ENCODE peak calls at places on chromosomes 13 and 19, in four cellular contexts. B is Calu3, M is iris pigment epithelial cell, C is EL. P is an unnamed sample.

GRCh38 chr13:33740134-33740538 is 77.8 kb upstream of the RFC3 start:
- DNase-seq in B (no peak), M (peak), C (peak), P (peak)

GRCh38 chr19:6133231-6133630 is 2.2 kb upstream of the ACSBG2 start:
- DNase-seq in B (no peak), M (no peak), C (no peak), P (no peak)

GRCh38 chr13:113835461-113836274 is 28.2 kb downstream of the GAS6 start:
- DNase-seq in B (no peak), M (peak), C (peak), P (peak)

GRCh38 chr13:81473366-81473899 is 1132.5 kb upstream of the SPRY2 start:
- DNase-seq in B (no peak), M (no peak), C (no peak), P (no peak)

GRCh38 chr19:16330368-16330801 is 5.8 kb downstream of the KLF2 start:
- DNase-seq in B (peak), M (peak), C (peak), P (peak)

GRCh38 chr13:45216193-45216592 is 15.3 kb upstream of the KCTD4 start:
- DNase-seq in B (no peak), M (no peak), C (no peak), P (no peak)

GRCh38 chr19:737591-738093 is 13.3 kb upstream of the MISP start:
- DNase-seq in B (peak), M (peak), C (peak), P (no peak)

GRCh38 chr19:38841787-38842438 is 7.9 kb downstream of the HNRNPL start:
- DNase-seq in B (no peak), M (no peak), C (no peak), P (no peak)

GRCh38 chr13:49869514-49869913 is 66.6 kb downstream of the SPRYD7 start:
- DNase-seq in B (no peak), M (peak), C (peak), P (peak)

GRCh38 chr19:40592170-40592569 is 9.0 kb upstream of the LTBP4 start:
- DNase-seq in B (peak), M (peak), C (peak), P (peak)

GRCh38 chr13:33832872-33833271 is 14.9 kb downstream of the RFC3 start:
- DNase-seq in B (no peak), M (no peak), C (no peak), P (no peak)

GRCh38 chr13:111789011-111789410 is 277.9 kb upstream of the SOX1 start:
- DNase-seq in B (no peak), M (no peak), C (no peak), P (no peak)

GRCh38 chr13:110538632-110539031 is 22.9 kb downstream of the RAB20 start:
- DNase-seq in B (no peak), M (no peak), C (no peak), P (no peak)

GRCh38 chr19:35937345-35938281 is 1.4 kb downstream of the LRFN3 start:
- DNase-seq in B (no peak), M (no peak), C (no peak), P (no peak)

GRCh38 chr13:33918199-33918932 is 100.4 kb downstream of the RFC3 start:
- DNase-seq in B (no peak), M (peak), C (peak), P (peak)

GRCh38 chr19:20151617-20152145 is 15.3 kb upstream of the ZNF486 start:
- DNase-seq in B (no peak), M (no peak), C (no peak), P (no peak)

GRCh38 chr13:26482451-26483197 is 74.9 kb upstream of the WASF3 start:
- DNase-seq in B (peak), M (peak), C (peak), P (peak)

GRCh38 chr13:37735293-37735692 is 134.3 kb downstream of the TRPC4 start:
- DNase-seq in B (no peak), M (no peak), C (no peak), P (no peak)

GRCh38 chr13:73945371-73945770 is 188.8 kb downstream of the KLF12 start:
- DNase-seq in B (no peak), M (no peak), C (no peak), P (no peak)

GRCh38 chr13:34224877-34225276 is 406.9 kb downstream of the RFC3 start:
- DNase-seq in B (no peak), M (no peak), C (no peak), P (no peak)

GRCh38 chr19:17659996-17660395 is 28.2 kb downstream of the UNC13A start:
- DNase-seq in B (no peak), M (no peak), C (no peak), P (no peak)

GRCh38 chr13:65461590-65461989 is 1768.5 kb downstream of the PCDH9 start:
- DNase-seq in B (no peak), M (peak), C (peak), P (peak)

GRCh38 chr19:52206481-52206880 is 16.6 kb downstream of the PPP2R1A start:
- DNase-seq in B (no peak), M (no peak), C (no peak), P (no peak)

GRCh38 chr19:57708641-57709354 is at the start of gene ZNF154:
- DNase-seq in B (no peak), M (peak), C (no peak), P (peak)

GRCh38 chr19:8213827-8214672 is 4.9 kb downstream of the CERS4 start:
- DNase-seq in B (no peak), M (no peak), C (no peak), P (no peak)

GRCh38 chr19:36141039-36141914 is 1.4 kb downstream of the CAPNS1 start:
- DNase-seq in B (peak), M (peak), C (peak), P (peak)

GRCh38 chr13:21342699-21343442 is 116.2 kb downstream of the ZDHHC20 start:
- DNase-seq in B (no peak), M (no peak), C (no peak), P (no peak)

GRCh38 chr13:102225892-102226291 is 176.0 kb downstream of the FGF14 start:
- DNase-seq in B (no peak), M (no peak), C (no peak), P (no peak)

GRCh38 chr13:27960362-27961226 is 8.5 kb downstream of the CDX2 start:
- DNase-seq in B (peak), M (peak), C (peak), P (peak)

GRCh38 chr19:42397315-42398166 is 7.4 kb upstream of the CNFN start:
- DNase-seq in B (no peak), M (no peak), C (no peak), P (no peak)

GRCh38 chr19:27972291-27973040 is 1240.5 kb downstream of the UQCRFS1 start:
- DNase-seq in B (peak), M (peak), C (peak), P (no peak)

GRCh38 chr13:110187501-110188161 is 119.3 kb downstream of the COL4A1 start:
- DNase-seq in B (peak), M (peak), C (peak), P (peak)

GRCh38 chr13:41060723-41061074 is 610 bp upstream of the WBP4 start:
- DNase-seq in B (peak), M (peak), C (peak), P (peak)

GRCh38 chr13:51148952-51149573 is 38.0 kb upstream of the C13orf42 start:
- DNase-seq in B (peak), M (peak), C (peak), P (peak)

P was measured in amniotic epithelial cell.